ENCODE peak calls at places on chromosome 18, in seven cellular contexts. K is heart right ventricle, J is left colon, Y is T-helper 2 cell, N is GM12891, Q is iPS-NIHi11, W is HCT116. L is an unnamed sample.

GRCh38 chr18:63467699-63468098 is 9.1 kb upstream of the SERPINB5 start:
- DNase-seq in K (no peak), J (no peak), Y (no peak), N (no peak), Q (no peak), W (no peak), L (no peak)

GRCh38 chr18:64097497-64097896 is 51.4 kb downstream of the LINC00305 start:
- DNase-seq in K (no peak), J (no peak), Y (no peak), N (no peak), Q (no peak), W (no peak), L (no peak)

GRCh38 chr18:33034212-33034611 is 261.4 kb upstream of the KLHL14 start:
- DNase-seq in K (no peak), J (no peak), Y (no peak), N (no peak), Q (no peak), W (no peak), L (no peak)

GRCh38 chr18:48391863-48392262 is 17.3 kb downstream of the ZBTB7C start:
- DNase-seq in K (peak), J (no peak), Y (no peak), N (no peak), Q (no peak), W (no peak), L (no peak)

GRCh38 chr18:34158881-34159690 is 65.6 kb downstream of the NOL4 start:
- DNase-seq in K (peak), J (peak), Y (no peak), N (no peak), Q (peak), W (no peak), L (no peak)

GRCh38 chr18:2411381-2411977 is 159.8 kb downstream of the METTL4 start:
- DNase-seq in K (no peak), J (no peak), Y (no peak), N (no peak), Q (no peak), W (no peak), L (peak)

GRCh38 chr18:55494899-55495298 is 93.1 kb downstream of the TCF4 start:
- DNase-seq in K (no peak), J (no peak), Y (no peak), N (no peak), Q (no peak), W (no peak), L (peak)

GRCh38 chr18:30889582-30890301 is 152.8 kb downstream of the DSC3 start:
- DNase-seq in K (no peak), J (no peak), Y (no peak), N (no peak), Q (peak), W (peak), L (no peak)

GRCh38 chr18:41513438-41513837 is 441.6 kb upstream of the PIK3C3 start:
- DNase-seq in K (no peak), J (no peak), Y (no peak), N (no peak), Q (no peak), W (no peak), L (no peak)

GRCh38 chr18:36757081-36757480 is 71.7 kb downstream of the TPGS2 start:
- DNase-seq in K (no peak), J (no peak), Y (no peak), N (no peak), Q (peak), W (peak), L (peak)